ENCODE peak calls at places on chromosome 3, in six cellular contexts. N is spleen, M is RWPE1, J is endodermal cell, C is cardiac muscle cell, U is hepatocyte. E is an unnamed sample.

GRCh38 chr3:171195686-171196085 is 169.2 kb upstream of the SLC2A2 start:
- DNase-seq in N (no peak), M (no peak), J (no peak), C (peak; percentile 50), U (no peak), E (no peak)

GRCh38 chr3:46186856-46187700 is 21.0 kb downstream of the CCR1 start:
- DNase-seq in N (no peak), M (no peak), J (no peak), C (no peak), U (no peak), E (no peak)

GRCh38 chr3:178436773-178437172 is 99.5 kb upstream of the KCNMB2 start:
- DNase-seq in N (no peak), M (peak; percentile 21), J (no peak), C (peak; percentile 72), U (peak; percentile 42), E (no peak)

GRCh38 chr3:123440181-123440580 is 8.7 kb downstream of the ADCY5 start:
- DNase-seq in N (no peak), M (no peak), J (no peak), C (no peak), U (no peak), E (no peak)

GRCh38 chr3:190041333-190042041 is 79.2 kb downstream of the P3H2 start:
- DNase-seq in N (no peak), M (no peak), J (no peak), C (no peak), U (peak; percentile 34), E (no peak)

GRCh38 chr3:53845103-53845880 is 927 bp downstream of the CHDH start:
- DNase-seq in N (no peak), M (peak; percentile 34), J (peak; percentile 93), C (peak; percentile 40), U (peak; percentile 71), E (peak; percentile 34)

GRCh38 chr3:191136347-191136746 is 62.7 kb upstream of the OSTN start:
- DNase-seq in N (no peak), M (no peak), J (no peak), C (peak; percentile 42), U (no peak), E (peak; percentile 22)

GRCh38 chr3:119279101-119279554 is 15.1 kb upstream of the ARHGAP31 start:
- DNase-seq in N (peak; percentile 66), M (no peak), J (peak; percentile 39), C (peak; percentile 36), U (no peak), E (no peak)

GRCh38 chr3:166304509-166305063 is 467.4 kb upstream of the BCHE start:
- DNase-seq in N (no peak), M (no peak), J (no peak), C (no peak), U (no peak), E (no peak)

GRCh38 chr3:152268501-152269422 is at the start of gene MBNL1:
- DNase-seq in N (peak; percentile 96), M (peak; percentile 50), J (peak; percentile 89), C (peak; percentile 87), U (peak; percentile 85), E (peak; percentile 64)

GRCh38 chr3:53044371-53045106 is 1.3 kb downstream of the SFMBT1 start:
- DNase-seq in N (no peak), M (peak; percentile 15), J (peak; percentile 76), C (peak; percentile 63), U (peak; percentile 47), E (no peak)

GRCh38 chr3:46056686-46057085 is 29.4 kb upstream of the XCR1 start:
- DNase-seq in N (no peak), M (no peak), J (no peak), C (no peak), U (no peak), E (no peak)

GRCh38 chr3:113839551-113839950 is 963 bp downstream of the GRAMD1C start:
- DNase-seq in N (no peak), M (no peak), J (no peak), C (no peak), U (no peak), E (no peak)

GRCh38 chr3:82133070-82133606 is 371.7 kb upstream of the GBE1 start:
- DNase-seq in N (peak; percentile 79), M (peak; percentile 47), J (peak; percentile 76), C (peak; percentile 80), U (peak; percentile 76), E (peak; percentile 14)

GRCh38 chr3:94071713-94072284 is 8.9 kb downstream of the NSUN3 start:
- DNase-seq in N (no peak), M (no peak), J (no peak), C (no peak), U (no peak), E (no peak)

GRCh38 chr3:172710709-172711456 is at the start of gene NCEH1:
- DNase-seq in N (peak; percentile 96), M (peak; percentile 91), J (peak; percentile 98), C (peak; percentile 93), U (peak; percentile 94), E (peak; percentile 81)

GRCh38 chr3:172711457-172711800 is 562 bp upstream of the NCEH1 start:
- DNase-seq in N (no peak), M (peak; percentile 45), J (no peak), C (no peak), U (peak; percentile 53), E (no peak)

GRCh38 chr3:172713316-172713715 is 2.4 kb upstream of the NCEH1 start:
- DNase-seq in N (no peak), M (no peak), J (no peak), C (no peak), U (no peak), E (peak; percentile 17)

GRCh38 chr3:172717493-172718088 is 6.7 kb upstream of the NCEH1 start:
- DNase-seq in N (no peak), M (no peak), J (no peak), C (no peak), U (no peak), E (no peak)

DNA sequence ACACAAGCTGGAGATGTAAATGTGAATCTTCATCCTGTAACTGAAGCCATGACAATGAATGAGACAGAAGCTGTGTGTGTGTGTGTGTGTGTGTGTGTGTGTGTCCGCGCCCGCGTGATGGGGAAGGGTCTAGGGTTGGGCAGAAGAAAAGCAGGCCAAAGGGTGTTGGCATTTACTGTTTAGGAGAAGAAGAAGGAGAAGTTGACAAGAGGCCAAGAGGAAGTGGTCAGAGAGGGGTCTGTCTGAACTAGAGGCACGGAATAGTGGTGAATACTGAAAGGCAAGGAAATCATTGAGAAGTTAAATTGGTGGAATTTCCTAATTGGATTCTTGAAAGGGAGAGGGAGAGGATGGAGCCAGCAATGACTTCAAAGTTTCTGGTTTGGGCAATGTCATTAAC is 5.6 kb upstream of the NCEH1 start:
- DNase-seq in N (no peak), M (no peak), J (no peak), C (no peak), U (no peak), E (peak; percentile 50)
- TF ChIP-seq CTCF in N (no peak), M (no peak), J (no peak), C (no peak), U (no peak), E (no peak)

GRCh38 chr3:5222283-5223005 is 34.9 kb downstream of the EDEM1 start:
- DNase-seq in N (no peak), M (no peak), J (no peak), C (no peak), U (no peak), E (no peak)

GRCh38 chr3:5220193-5220592 is 32.7 kb downstream of the EDEM1 start:
- DNase-seq in N (no peak), M (no peak), J (no peak), C (no peak), U (no peak), E (no peak)

GRCh38 chr3:5221701-5222100 is 34.2 kb downstream of the EDEM1 start:
- DNase-seq in N (no peak), M (no peak), J (no peak), C (no peak), U (no peak), E (no peak)

GRCh38 chr3:5219216-5219615 is 31.7 kb downstream of the EDEM1 start:
- DNase-seq in N (no peak), M (no peak), J (peak; percentile 63), C (no peak), U (no peak), E (no peak)

DNA sequence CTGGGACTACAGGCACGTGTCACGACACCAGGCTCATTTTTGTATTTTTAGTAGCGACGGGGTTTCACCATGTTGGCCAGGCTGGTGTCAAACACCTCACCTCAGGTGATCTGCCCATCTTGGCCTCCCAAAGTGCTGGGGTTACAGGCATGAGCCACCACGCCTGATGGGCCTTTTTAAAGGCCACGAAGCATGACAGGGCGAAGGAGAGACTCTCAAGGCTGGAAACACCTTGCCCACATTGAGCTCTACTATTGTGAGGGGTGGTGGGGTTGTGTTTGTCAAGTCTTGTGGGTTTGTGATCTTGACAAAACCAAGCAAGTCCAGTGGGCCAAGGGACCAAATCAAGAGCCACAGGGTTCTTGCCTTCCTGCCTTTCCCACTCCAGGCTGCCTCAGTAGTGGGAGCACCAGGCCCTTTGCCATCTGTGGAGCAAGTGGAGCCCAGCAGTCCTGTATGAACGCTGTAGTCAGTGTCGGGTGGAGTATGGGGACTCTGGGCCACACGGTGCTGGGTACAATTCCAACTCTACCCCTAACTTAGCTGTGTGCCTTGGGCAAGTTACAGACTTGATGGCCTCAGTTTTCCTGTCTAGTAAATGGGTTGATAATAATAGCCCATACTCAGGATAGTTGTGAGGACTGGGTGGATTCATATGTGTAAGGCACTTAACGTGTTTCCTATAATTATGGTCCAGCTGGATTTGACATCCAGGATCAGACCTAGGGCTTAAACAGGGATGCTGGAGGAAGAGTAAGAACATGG is 33.3 kb downstream of the EDEM1 start:
- DNase-seq in N (no peak), M (no peak), J (no peak), C (no peak), U (no peak), E (no peak)
- H3K27ac ChIP-seq in N (no peak overlapping the region), M (no peak overlapping the region), J (no peak overlapping the region), C (no peak overlapping the region), U (no peak overlapping the region), E (no peak overlapping the region)

GRCh38 chr3:98013428-98014349 is 21.4 kb downstream of the GABRR3 start:
- DNase-seq in N (no peak), M (peak; percentile 56), J (no peak), C (peak; percentile 18), U (no peak), E (no peak)
- TF ChIP-seq CTCF in N (no peak), M (peak; percentile 7), J (no peak), C (no peak), U (no peak), E (no peak)

DNA sequence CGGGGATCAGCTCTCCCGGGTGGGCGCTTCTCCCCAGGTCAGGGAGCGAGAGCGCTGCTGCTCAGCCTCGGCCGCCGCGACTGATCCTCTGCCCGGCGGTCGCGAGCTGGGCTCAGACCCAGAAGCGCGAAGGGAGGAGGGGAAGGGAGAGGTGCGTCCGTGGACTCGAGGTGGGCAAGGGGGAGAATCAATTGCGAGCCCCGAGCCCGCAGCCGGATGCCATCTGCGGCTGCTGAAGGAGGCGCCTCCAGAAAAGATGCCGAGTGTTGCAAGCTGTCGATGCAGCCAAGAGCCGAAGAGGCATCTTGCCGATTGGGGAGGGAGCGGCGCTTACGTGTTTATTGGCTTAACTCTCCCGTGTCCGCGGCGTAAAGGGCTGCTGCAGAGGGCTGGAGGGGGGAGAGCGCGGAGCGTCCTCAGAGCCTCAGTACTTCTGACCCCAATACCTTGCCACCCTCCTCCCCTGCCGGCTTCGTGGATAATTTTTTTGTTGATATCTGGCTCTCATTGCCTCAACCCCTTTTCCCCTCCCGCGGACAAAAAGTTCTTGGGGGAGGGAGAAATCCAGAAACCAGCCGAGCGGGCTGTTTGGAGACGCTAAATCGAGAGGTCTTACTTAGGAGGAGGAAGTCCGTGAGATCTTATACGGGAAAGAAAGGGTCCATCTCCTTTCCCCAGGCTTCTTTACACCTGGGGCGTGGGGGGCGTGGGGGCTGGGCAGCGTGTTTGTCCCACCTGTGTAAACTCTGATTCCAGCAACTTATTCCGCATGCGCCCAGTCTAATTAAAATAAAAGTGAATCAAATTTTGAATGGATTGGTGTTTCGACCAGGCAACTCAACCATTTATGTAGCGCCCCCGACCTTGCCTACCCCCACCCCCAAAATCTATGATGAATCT is at the start of gene CADPS:
- DNase-seq in N (no peak), M (no peak), J (peak; percentile 83), C (no peak), U (peak; percentile 11), E (no peak)
- H3K27ac ChIP-seq in N (no peak within 1 kb of the TSS), M (no peak within 1 kb of the TSS), J (peak within 1 kb of the TSS; percentile 72), C (peak within 1 kb of the TSS; percentile 91), U (no peak within 1 kb of the TSS), E (no peak within 1 kb of the TSS)

E was measured in tibial nerve.